ENCODE peak calls at places on chromosomes 16 and 17, in four cellular contexts. K, E, Q and U are unnamed samples. For H3K4me1, the result is how much of the 10 kb centered on the place peaks cover.

GRCh38 chr16:19108409-19109287 is 5.1 kb upstream of the ITPRIPL2 start:
- DNase-seq in K (no peak), E (no peak), Q (peak), U (no peak)

GRCh38 chr17:51085150-51085805 is 35.4 kb downstream of the SPAG9 start:
- DNase-seq in K (no peak), E (no peak), Q (no peak), U (no peak)

GRCh38 chr17:41710472-41711090 is 1.6 kb upstream of the GAST start:
- DNase-seq in K (no peak), E (no peak), Q (no peak), U (no peak)

GRCh38 chr17:79506955-79507354 is 103.9 kb downstream of the RBFOX3 start:
- DNase-seq in K (no peak), E (no peak), Q (no peak), U (no peak)

GRCh38 chr16:65119905-65120341 is 1.9 kb downstream of the CDH11 start:
- DNase-seq in K (no peak), E (no peak), Q (no peak), U (no peak)

GRCh38 chr17:45794840-45795239 is 10.7 kb downstream of the CRHR1 start:
- DNase-seq in K (no peak), E (no peak), Q (no peak), U (no peak)

GRCh38 chr16:56369202-56369601 is 56.1 kb downstream of the AMFR start:
- DNase-seq in K (no peak), E (no peak), Q (no peak), U (no peak)

GRCh38 chr16:71564377-71564967 is 12.4 kb downstream of the TAT start:
- DNase-seq in K (no peak), E (peak), Q (no peak), U (no peak)

GRCh38 chr17:57551321-57552079 is 193.6 kb downstream of the CCDC182 start:
- DNase-seq in K (peak), E (no peak), Q (no peak), U (no peak)

GRCh38 chr17:79905832-79906231 is 66.6 kb upstream of the CBX4 start:
- DNase-seq in K (no peak), E (no peak), Q (peak), U (no peak)

GRCh38 chr16:71426069-71426879 is 15.6 kb downstream of the TLE7 start:
- DNase-seq in K (peak), E (peak), Q (peak), U (peak)

GRCh38 chr16:30490210-30490609 is 17.7 kb downstream of the ITGAL start:
- DNase-seq in K (no peak), E (no peak), Q (no peak), U (no peak)

GRCh38 chr16:50593410-50594139 is 45.4 kb downstream of the NKD1 start:
- DNase-seq in K (no peak), E (peak), Q (no peak), U (peak)

DNA sequence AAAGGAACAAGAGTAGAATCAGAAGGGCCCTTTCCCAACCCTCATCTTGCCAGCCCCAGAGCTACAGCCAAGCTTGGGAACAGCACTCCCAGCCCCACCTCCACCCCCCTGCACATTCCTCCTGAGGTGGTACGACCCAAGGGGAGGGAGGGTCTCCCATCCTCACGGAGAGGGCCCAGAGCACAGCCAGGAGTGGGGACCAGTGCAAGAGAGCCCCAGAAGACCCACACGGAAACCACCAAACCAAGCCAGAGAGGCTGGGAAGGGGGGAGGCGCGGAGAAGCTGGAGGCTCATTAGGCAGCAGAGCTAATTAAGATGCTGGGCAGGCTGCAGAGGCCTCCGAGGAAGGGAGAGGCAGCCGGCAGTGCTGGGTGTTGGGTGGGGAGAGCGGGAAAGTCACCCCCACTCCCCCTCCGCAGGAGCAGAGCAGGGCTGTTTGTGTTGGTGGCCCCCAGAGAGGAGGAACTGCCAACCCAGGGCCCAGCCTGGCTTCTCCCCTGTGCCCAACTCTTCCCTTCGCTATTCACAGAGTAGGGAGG is 2.4 kb downstream of the CACNB1 start:
- DNase-seq in K (no peak), E (no peak), Q (no peak), U (no peak)
- TF ChIP-seq SUZ12 in K (no peak), E (no peak), Q (no peak), U (no peak)

GRCh38 chr16:81548901-81549546 is 104.4 kb downstream of the CMIP start:
- DNase-seq in K (peak), E (no peak), Q (peak), U (no peak)

GRCh38 chr16:81546781-81547180 is 102.2 kb downstream of the CMIP start:
- DNase-seq in K (no peak), E (no peak), Q (no peak), U (no peak)

GRCh38 chr16:81548551-81548900 is 103.9 kb downstream of the CMIP start:
- DNase-seq in K (no peak), E (no peak), Q (no peak), U (no peak)

GRCh38 chr16:81547194-81547918 is 102.7 kb downstream of the CMIP start:
- DNase-seq in K (no peak), E (no peak), Q (no peak), U (no peak)

GRCh38 chr16:81547919-81548216 is 103.3 kb downstream of the CMIP start:
- DNase-seq in K (no peak), E (no peak), Q (no peak), U (no peak)
- H3K4me1 ChIP-seq in K (under half), E (under half), Q (half or more), U (under half)

DNA sequence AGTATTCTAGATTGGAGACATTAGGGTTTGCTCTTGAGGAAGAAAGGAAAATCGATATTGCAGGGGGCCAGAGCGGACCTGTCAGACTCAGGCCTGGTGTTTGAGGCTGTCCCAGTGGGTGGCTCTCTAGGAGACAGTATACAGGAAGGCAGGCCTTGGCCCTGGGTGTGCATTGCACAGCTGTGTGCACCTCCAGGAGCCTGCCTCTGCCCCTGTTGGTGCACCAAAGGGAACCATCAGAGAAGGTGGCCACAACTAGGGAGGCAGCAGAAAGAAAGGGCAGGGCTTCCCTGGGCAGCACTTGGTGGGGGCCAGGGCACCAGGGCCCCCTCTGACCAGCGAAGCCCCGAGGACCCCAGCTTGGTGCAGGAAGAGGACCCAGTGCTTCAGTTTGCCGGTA is 188.0 kb downstream of the NTN1 start:
- DNase-seq in K (no peak), E (no peak), Q (no peak), U (no peak)
- TF ChIP-seq SUZ12 in K (no peak), E (no peak), Q (no peak), U (no peak)

GRCh38 chr16:87954361-87954760 is 3.1 kb downstream of the BANP start:
- DNase-seq in K (no peak), E (no peak), Q (no peak), U (no peak)

GRCh38 chr16:87956169-87956770 is 5.0 kb downstream of the BANP start:
- DNase-seq in K (peak), E (no peak), Q (no peak), U (no peak)

GRCh38 chr16:87953308-87954208 is 2.3 kb downstream of the BANP start:
- DNase-seq in K (no peak), E (no peak), Q (no peak), U (no peak)

GRCh38 chr16:87955302-87956168 is 4.3 kb downstream of the BANP start:
- DNase-seq in K (no peak), E (no peak), Q (no peak), U (no peak)

GRCh38 chr16:87954826-87955225 is 3.6 kb downstream of the BANP start:
- DNase-seq in K (no peak), E (no peak), Q (no peak), U (no peak)
- H3K4me1 ChIP-seq in K (under half), E (under half), Q (half or more), U (under half)

DNA sequence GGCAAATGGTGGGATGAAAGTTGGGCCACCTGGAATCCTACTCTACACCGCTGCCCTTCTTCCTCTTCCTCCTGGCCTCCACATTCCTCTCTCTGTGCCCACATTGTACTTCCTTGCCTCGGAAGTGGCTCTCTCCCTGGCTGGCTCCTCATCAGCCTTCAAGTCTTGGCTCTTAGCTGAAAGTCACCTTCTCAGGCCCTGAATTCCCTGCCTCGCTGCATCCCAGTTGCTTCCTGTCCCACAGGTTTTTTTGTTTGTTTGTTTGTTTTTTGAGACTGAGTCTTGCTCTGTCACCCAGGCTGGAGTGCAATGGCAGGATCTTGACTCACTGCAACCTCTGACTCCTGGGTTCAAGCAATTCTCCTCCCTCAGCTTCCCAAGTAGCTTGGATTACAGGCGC is 2.6 kb upstream of the PAM16 start:
- DNase-seq in K (no peak), E (no peak), Q (no peak), U (no peak)
- TF ChIP-seq SUZ12 in K (no peak), E (no peak), Q (no peak), U (no peak)

GRCh38 chr16:84177740-84178070 is 9.2 kb downstream of the TAF1C start:
- DNase-seq in K (no peak), E (no peak), Q (no peak), U (no peak)

GRCh38 chr16:84176192-84177053 is 10.4 kb downstream of the TAF1C start:
- DNase-seq in K (no peak), E (no peak), Q (peak), U (no peak)

GRCh38 chr16:84178892-84179611 is 7.8 kb downstream of the TAF1C start:
- DNase-seq in K (no peak), E (no peak), Q (no peak), U (no peak)

GRCh38 chr16:84179612-84180320 is 7.1 kb downstream of the TAF1C start:
- DNase-seq in K (no peak), E (no peak), Q (no peak), U (no peak)

GRCh38 chr16:84178146-84178765 is 8.6 kb downstream of the TAF1C start:
- DNase-seq in K (no peak), E (no peak), Q (no peak), U (no peak)
- H3K4me1 ChIP-seq in K (under half), E (under half), Q (under half), U (under half)

GRCh38 chr17:76597156-76598003 is 11.7 kb upstream of the ST6GALNAC2 start:
- DNase-seq in K (peak), E (no peak), Q (peak), U (no peak)

GRCh38 chr17:76601042-76601441 is 15.4 kb upstream of the ST6GALNAC2 start:
- DNase-seq in K (no peak), E (no peak), Q (no peak), U (no peak)

GRCh38 chr17:76594676-76595075 is 9.0 kb upstream of the ST6GALNAC2 start:
- DNase-seq in K (no peak), E (no peak), Q (no peak), U (no peak)

GRCh38 chr17:76599699-76600460 is 14.2 kb upstream of the ST6GALNAC2 start:
- DNase-seq in K (no peak), E (no peak), Q (no peak), U (no peak)

DNA sequence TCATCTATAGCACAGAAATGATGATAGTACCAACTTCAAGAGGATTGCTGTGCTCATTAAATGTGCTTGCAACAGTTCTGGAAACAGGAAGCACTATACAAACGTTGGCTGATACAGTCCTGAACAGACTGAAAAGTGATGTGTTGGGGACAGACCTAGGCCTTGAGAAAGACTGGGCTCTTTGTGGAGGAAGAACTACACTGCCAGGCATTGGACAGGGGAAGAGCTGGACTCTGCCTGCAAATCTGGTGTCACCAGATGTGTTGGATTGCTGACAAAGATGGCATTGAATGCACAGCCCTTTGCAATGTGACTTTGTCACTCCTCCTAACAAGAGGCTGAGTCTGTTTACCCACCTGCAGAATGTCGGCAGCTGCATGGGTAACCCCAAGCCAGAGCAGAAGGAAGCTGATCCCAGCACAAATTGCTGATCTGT is 12.4 kb upstream of the ST6GALNAC2 start:
- DNase-seq in K (no peak), E (no peak), Q (peak), U (no peak)
- TF ChIP-seq SUZ12 in K (no peak), E (no peak), Q (no peak), U (no peak)

DNA sequence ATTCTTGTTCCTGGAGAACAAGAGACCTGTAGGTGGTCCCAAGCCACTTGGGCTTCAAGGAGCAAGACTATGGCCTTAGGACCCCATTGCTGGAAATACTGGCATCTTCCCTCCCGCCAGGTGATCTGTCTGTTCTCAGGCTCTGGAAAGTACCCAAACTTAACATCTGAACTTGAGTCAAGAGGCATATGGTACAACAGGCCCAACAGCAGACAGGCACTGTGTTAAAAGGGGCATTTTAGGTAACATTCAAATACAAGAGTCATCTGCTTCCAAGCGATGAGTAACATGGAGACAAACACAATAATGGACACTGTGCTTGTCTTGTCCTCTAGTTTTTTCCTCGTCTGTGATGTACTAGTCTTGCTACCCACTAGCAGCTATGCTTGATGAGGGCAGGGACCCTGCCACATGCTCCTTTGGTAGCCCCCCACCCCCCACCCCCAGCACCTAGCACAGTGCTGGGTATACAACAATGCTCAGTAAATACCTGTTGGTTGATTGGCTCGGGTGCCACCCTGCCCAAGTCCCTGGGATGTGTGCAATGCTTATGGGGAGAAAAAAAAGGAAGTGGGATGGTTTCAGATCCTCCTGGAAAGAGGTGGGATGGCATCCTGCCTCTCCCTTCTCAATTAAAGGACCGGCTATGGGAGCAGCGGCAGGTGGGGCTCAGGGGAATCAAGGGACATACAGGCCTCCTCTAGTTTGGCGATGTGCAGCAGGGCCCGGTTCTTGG is 19.4 kb downstream of the CSF3 start:
- DNase-seq in K (no peak), E (no peak), Q (no peak), U (no peak)
- H3K4me1 ChIP-seq in K (under half), E (under half), Q (under half), U (under half)

GRCh38 chr17:21090889-21091618 is 35.7 kb upstream of the DHRS7B start:
- DNase-seq in K (no peak), E (no peak), Q (no peak), U (no peak)
- TF ChIP-seq SUZ12 in K (no peak), E (no peak), Q (no peak), U (no peak)